ENCODE peak calls at places on chromosomes 6 and 20, in six cellular contexts. S, J, T, B, K and H are unnamed samples.
A peak's percentile ranks its signal among the peaks of the same experiment; 100 is the strongest.

GRCh38 chr6:132820629-132821381 is 6.4 kb downstream of the RPS12 start:
- DNase-seq in B (no peak), S (no peak), J (peak; percentile 29), K (no peak), T (no peak), H (no peak)

GRCh38 chr20:38950254-38950653 is 11.9 kb upstream of the DHX35 start:
- DNase-seq in T (no peak), S (no peak), B (no peak), K (no peak), J (no peak), H (no peak)

GRCh38 chr6:135936606-135937005 is 85.1 kb downstream of the PDE7B start:
- DNase-seq in B (no peak), T (no peak), K (peak; percentile 84), J (peak; percentile 97), S (no peak), H (no peak)

GRCh38 chr6:4774715-4775590 is 1.3 kb upstream of the CDYL start:
- DNase-seq in K (no peak), B (no peak), J (peak; percentile 14), S (peak; percentile 91), T (no peak), H (no peak)

GRCh38 chr20:58817748-58818147 is 33.0 kb downstream of the GNAS-AS1 start:
- DNase-seq in T (no peak), S (no peak), K (no peak), J (no peak), B (no peak), H (no peak)

GRCh38 chr20:31894980-31895675 is 24.7 kb downstream of the TTLL9 start:
- DNase-seq in K (peak; percentile 62), T (no peak), B (peak; percentile 12), J (peak; percentile 22), S (peak; percentile 82), H (peak; percentile 15)

GRCh38 chr6:106448000-106448426 is 87.5 kb downstream of the CRYBG1 start:
- DNase-seq in B (no peak), J (no peak), K (peak; percentile 19), T (no peak), S (no peak), H (no peak)

GRCh38 chr6:158149641-158150040 is 18.4 kb downstream of the SERAC1 start:
- DNase-seq in K (peak; percentile 27), B (no peak), S (no peak), T (no peak), J (peak; percentile 76), H (no peak)

GRCh38 chr6:32954983-32955802 is 2.3 kb upstream of the HLA-DMA start:
- DNase-seq in K (peak; percentile 52), T (no peak), J (no peak), B (no peak), S (no peak), H (no peak)

GRCh38 chr6:162344935-162345599 is 382.5 kb downstream of the PRKN start:
- DNase-seq in J (peak; percentile 70), B (no peak), T (no peak), S (no peak), K (peak; percentile 89), H (no peak)

GRCh38 chr6:54050750-54051149 is 60.5 kb upstream of the MLIP start:
- DNase-seq in B (no peak), J (no peak), S (no peak), T (peak; percentile 5), K (no peak), H (no peak)

GRCh38 chr20:41175727-41176330 is 38.5 kb downstream of the PLCG1 start:
- DNase-seq in J (no peak), S (peak; percentile 69), B (no peak), T (no peak), K (no peak), H (no peak)

GRCh38 chr20:58585753-58586540 is 65.1 kb upstream of the STX16 start:
- DNase-seq in S (no peak), K (no peak), T (no peak), B (no peak), J (no peak), H (no peak)

GRCh38 chr6:119147101-119148053 is 68.9 kb upstream of the FAM184A start:
- DNase-seq in T (no peak), J (peak; percentile 98), K (peak; percentile 99), S (peak; percentile 89), B (peak; percentile 69), H (peak; percentile 48)

GRCh38 chr6:35664945-35665344 is 23.8 kb downstream of the FKBP5 start:
- DNase-seq in S (no peak), B (no peak), T (no peak), K (no peak), J (peak; percentile 32), H (no peak)

GRCh38 chr6:136067731-136068341 is 182.3 kb downstream of the MTFR2 start:
- DNase-seq in B (peak; percentile 85), J (peak; percentile 82), S (no peak), K (peak; percentile 100), T (peak; percentile 40), H (peak; percentile 97)

GRCh38 chr20:39986231-39986904 is 702.7 kb downstream of the MAFB start:
- DNase-seq in B (no peak), S (peak; percentile 94), K (peak; percentile 82), T (peak; percentile 51), J (peak; percentile 26), H (no peak)

GRCh38 chr6:30643656-30644055 is 3.3 kb upstream of the C6orf136 start:
- DNase-seq in J (no peak), B (no peak), K (no peak), S (no peak), T (no peak), H (no peak)

GRCh38 chr20:4074877-4075455 is 59.6 kb upstream of the RNF24 start:
- DNase-seq in J (no peak), S (no peak), B (no peak), T (no peak), K (no peak), H (no peak)

GRCh38 chr6:14110001-14110818 is 7.4 kb upstream of the CD83 start:
- DNase-seq in T (no peak), B (no peak), K (no peak), S (no peak), J (no peak), H (no peak)

GRCh38 chr6:73388433-73388799 is 6.2 kb upstream of the DDX43 start:
- DNase-seq in B (no peak), K (no peak), S (no peak), J (no peak), T (no peak), H (no peak)

GRCh38 chr20:50211065-50211464 is 20.4 kb downstream of the CEBPB start:
- DNase-seq in J (no peak), K (no peak), B (no peak), S (no peak), T (no peak), H (no peak)

GRCh38 chr6:72621243-72622093 is at the start of gene KCNQ5:
- DNase-seq in S (no peak), T (no peak), K (no peak), B (no peak), J (peak; percentile 33), H (no peak)

GRCh38 chr6:11535801-11536230 is 1.7 kb upstream of the TMEM170B start:
- DNase-seq in S (no peak), K (peak; percentile 69), T (no peak), B (peak; percentile 68), J (peak; percentile 52), H (peak; percentile 63)

GRCh38 chr6:112511441-112511840 is 164.3 kb downstream of the RFPL4B start:
- DNase-seq in J (peak; percentile 19), T (no peak), S (no peak), K (peak; percentile 27), B (no peak), H (no peak)

GRCh38 chr6:7672066-7673062 is 53.5 kb upstream of the BMP6 start:
- DNase-seq in K (no peak), J (no peak), T (no peak), S (no peak), B (no peak), H (no peak)

GRCh38 chr20:61556116-61556515 is 304.1 kb downstream of the CDH4 start:
- DNase-seq in B (no peak), S (no peak), T (no peak), J (peak; percentile 95), K (peak; percentile 83), H (no peak)

GRCh38 chr6:149965191-149966020 is 1.7 kb downstream of the ULBP1 start:
- DNase-seq in K (no peak), J (no peak), B (no peak), S (peak; percentile 83), T (no peak), H (no peak)

GRCh38 chr6:35213824-35214756 is at the start of gene SCUBE3:
- DNase-seq in B (no peak), J (peak; percentile 57), S (no peak), T (peak; percentile 82), K (no peak), H (no peak)

GRCh38 chr20:45835230-45836224 is 1.9 kb downstream of the SNX21 start:
- DNase-seq in T (no peak), J (peak; percentile 66), S (peak; percentile 95), B (no peak), K (no peak), H (no peak)

GRCh38 chr6:167485186-167485978 is 160.5 kb downstream of the TTLL2 start:
- DNase-seq in S (no peak), B (peak; percentile 23), T (no peak), K (peak; percentile 29), J (peak; percentile 3), H (no peak)